ENCODE peak calls at places on chromosomes 6 and 20, in seven cellular contexts. K, L, G, V, F, U and E are unnamed samples.

GRCh38 chr6:5517781-5518180 is 256.5 kb downstream of the FARS2 start:
- DNase-seq in K (no peak), L (no peak), G (no peak), V (no peak), F (no peak), U (peak; percentile 54), E (no peak)

GRCh38 chr20:14948416-14948815 is 611.0 kb upstream of the FLRT3 start:
- DNase-seq in K (no peak), L (no peak), G (no peak), V (no peak), F (no peak), U (peak; percentile 10), E (no peak)

GRCh38 chr20:41110930-41111577 is 26.3 kb upstream of the PLCG1 start:
- DNase-seq in K (no peak), L (no peak), G (no peak), V (no peak), F (no peak), U (no peak), E (no peak)

GRCh38 chr6:109052852-109053251 is 41.8 kb downstream of the SESN1 start:
- DNase-seq in K (no peak), L (no peak), G (no peak), V (no peak), F (no peak), U (no peak), E (no peak)

GRCh38 chr6:36514554-36515456 is 32.5 kb downstream of the STK38 start:
- DNase-seq in K (no peak), L (no peak), G (no peak), V (no peak), F (no peak), U (no peak), E (no peak)

GRCh38 chr6:155492061-155492735 is 36.6 kb upstream of the NOX3 start:
- DNase-seq in K (no peak), L (no peak), G (no peak), V (no peak), F (no peak), U (no peak), E (no peak)

GRCh38 chr6:140050232-140050995 is 676.0 kb upstream of the CITED2 start:
- DNase-seq in K (no peak), L (no peak), G (peak; percentile 80), V (peak; percentile 19), F (peak; percentile 96), U (no peak), E (no peak)

GRCh38 chr6:14992382-14992781 is 253.5 kb upstream of the JARID2 start:
- DNase-seq in K (no peak), L (no peak), G (no peak), V (no peak), F (no peak), U (no peak), E (no peak)